ENCODE peak calls at places on chromosomes 7 and 10, in four cellular contexts. Y is GM12878, C is K562, B is HepG2. U is an unnamed sample.

GRCh38 chr7:127588697-127589482 is 679 bp downstream of the ARF5 start:
- DNase-seq in Y (no peak), B (peak), C (peak), U (peak)

GRCh38 chr10:98560585-98560984 is 113.8 kb upstream of the HPS1 start:
- DNase-seq in B (no peak), Y (no peak), C (no peak), U (no peak)

GRCh38 chr7:21911341-21911875 is 34.3 kb downstream of the CDCA7L start:
- DNase-seq in Y (no peak), C (no peak), B (no peak), U (no peak)

GRCh38 chr7:44216521-44217030 is 15.8 kb downstream of the YKT6 start:
- DNase-seq in B (no peak), C (no peak), Y (no peak), U (peak)

GRCh38 chr10:13294156-13294555 is 5.7 kb downstream of the PHYH start:
- DNase-seq in C (no peak), Y (no peak), B (no peak), U (peak)

GRCh38 chr7:1895664-1896515 is 225.8 kb downstream of the ELFN1 start:
- DNase-seq in C (no peak), Y (no peak), B (no peak), U (no peak)

GRCh38 chr7:123472751-123473150 is 61.6 kb downstream of the IQUB start:
- DNase-seq in C (no peak), Y (no peak), B (no peak), U (no peak)

GRCh38 chr10:116183733-116184447 is 89.1 kb downstream of the GFRA1 start:
- DNase-seq in Y (no peak), C (no peak), B (no peak), U (peak)

GRCh38 chr7:67913604-67914003 is 917.0 kb downstream of the TYW1 start:
- DNase-seq in B (no peak), Y (no peak), C (no peak), U (no peak)

GRCh38 chr7:78090616-78091015 is 292.0 kb downstream of the PHTF2 start:
- DNase-seq in Y (no peak), B (no peak), C (no peak), U (no peak)

GRCh38 chr7:44180631-44181030 is 8.6 kb downstream of the GCK start:
- DNase-seq in B (no peak), Y (no peak), C (no peak), U (no peak)

GRCh38 chr10:69835233-69835632 is 33.5 kb downstream of the COL13A1 start:
- DNase-seq in B (no peak), Y (no peak), C (no peak), U (no peak)

GRCh38 chr10:75159519-75159918 is 48.1 kb downstream of the SAMD8 start:
- DNase-seq in C (no peak), B (no peak), Y (no peak), U (no peak)

GRCh38 chr7:138407792-138408191 is 52.3 kb upstream of the TRIM24 start:
- DNase-seq in Y (no peak), B (no peak), C (no peak), U (no peak)

GRCh38 chr10:4407783-4408182 is 418.2 kb upstream of the AKR1E2 start:
- DNase-seq in Y (no peak), B (no peak), C (no peak), U (no peak)

GRCh38 chr10:27464993-27465392 is 39.1 kb upstream of the RAB18 start:
- DNase-seq in B (no peak), C (no peak), Y (peak), U (no peak)

GRCh38 chr7:141558544-141559183 is 7.5 kb downstream of the AGK start:
- DNase-seq in B (no peak), C (no peak), Y (peak), U (no peak)

GRCh38 chr10:10776363-10776762 is 241.3 kb upstream of the CELF2 start:
- DNase-seq in C (no peak), B (no peak), Y (no peak), U (no peak)

GRCh38 chr7:16347461-16348192 is 73.7 kb downstream of the CRPPA start:
- DNase-seq in C (peak), B (no peak), Y (no peak), U (no peak)

GRCh38 chr10:3467052-3467906 is 294.7 kb upstream of the PITRM1 start:
- DNase-seq in B (no peak), C (peak), Y (no peak), U (peak)

GRCh38 chr7:124618871-124619270 is 146.7 kb downstream of the GPR37 start:
- DNase-seq in C (no peak), Y (no peak), B (no peak), U (no peak)

GRCh38 chr7:123966936-123967335 is 41.9 kb downstream of the SPAM1 start:
- DNase-seq in C (peak), Y (no peak), B (no peak), U (no peak)

GRCh38 chr7:115782716-115783460 is 247.7 kb downstream of the TFEC start:
- DNase-seq in B (no peak), Y (no peak), C (no peak), U (no peak)

GRCh38 chr7:29596593-29597178 is 33.1 kb downstream of the PRR15 start:
- DNase-seq in B (no peak), Y (no peak), C (no peak), U (no peak)

GRCh38 chr7:50687575-50688261 is 95.0 kb downstream of the GRB10 start:
- DNase-seq in Y (no peak), B (no peak), C (no peak), U (no peak)
- TF ChIP-seq CBFB in Y (no peak), B (no peak), C (no peak), U (no peak)

GRCh38 chr10:101216207-101216607 is 13.1 kb downstream of the LBX1 start:
- DNase-seq in C (no peak), Y (no peak), B (no peak), U (no peak)

GRCh38 chr10:101216631-101217425 is 12.4 kb downstream of the LBX1 start:
- DNase-seq in B (no peak), Y (no peak), C (no peak), U (no peak)

GRCh38 chr10:101218423-101219136 is 10.7 kb downstream of the LBX1 start:
- DNase-seq in Y (no peak), C (no peak), B (no peak), U (no peak)

GRCh38 chr10:101219137-101219945 is 9.9 kb downstream of the LBX1 start:
- DNase-seq in C (no peak), B (no peak), Y (no peak), U (no peak)

GRCh38 chr10:101217450-101218281 is 11.6 kb downstream of the LBX1 start:
- DNase-seq in C (peak), Y (no peak), B (peak), U (peak)
- TF ChIP-seq CBFB in C (no peak), Y (no peak), B (no peak), U (no peak)

GRCh38 chr10:58579011-58579655 is 66.5 kb downstream of the BICC1 start:
- DNase-seq in C (no peak), Y (no peak), B (no peak), U (no peak)
- TF ChIP-seq CBFB in C (no peak), Y (no peak), B (no peak), U (no peak)

DNA sequence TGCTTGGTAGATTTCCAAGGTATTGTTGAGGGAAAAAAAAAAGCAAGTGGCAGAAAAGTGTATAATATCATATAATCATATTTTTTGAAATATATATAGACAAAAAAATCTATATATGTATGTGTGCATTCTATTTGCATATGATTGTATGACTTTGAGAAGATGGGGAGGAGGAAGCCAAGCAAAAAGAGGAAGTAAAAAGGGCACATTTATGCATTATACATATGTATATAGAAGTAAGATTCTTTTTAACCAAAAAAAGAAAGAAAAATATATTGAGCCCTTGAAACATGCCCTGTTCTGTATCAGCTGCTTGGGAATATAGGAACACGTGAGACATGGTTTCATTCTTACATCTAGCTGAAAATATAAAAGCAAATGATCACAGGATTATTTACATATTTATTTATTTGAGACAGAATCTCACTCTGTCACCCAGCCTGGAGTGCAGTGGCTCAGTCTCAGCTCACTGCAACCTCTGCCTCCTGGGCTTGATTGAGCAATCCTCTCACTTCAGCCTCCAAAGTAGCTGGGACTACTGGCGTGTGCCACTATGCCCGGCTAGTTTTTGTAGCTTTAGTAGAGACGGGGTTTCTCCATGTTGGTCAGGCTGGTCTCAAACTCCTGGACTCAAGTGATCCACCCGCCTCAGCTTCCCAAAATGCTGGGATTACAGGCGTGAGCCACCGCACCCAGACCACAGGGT is 18.0 kb upstream of the SLF2 start:
- DNase-seq in C (no peak), Y (no peak), B (no peak), U (no peak)
- TF ChIP-seq CBFB in C (no peak), Y (no peak), B (no peak), U (no peak)

DNA sequence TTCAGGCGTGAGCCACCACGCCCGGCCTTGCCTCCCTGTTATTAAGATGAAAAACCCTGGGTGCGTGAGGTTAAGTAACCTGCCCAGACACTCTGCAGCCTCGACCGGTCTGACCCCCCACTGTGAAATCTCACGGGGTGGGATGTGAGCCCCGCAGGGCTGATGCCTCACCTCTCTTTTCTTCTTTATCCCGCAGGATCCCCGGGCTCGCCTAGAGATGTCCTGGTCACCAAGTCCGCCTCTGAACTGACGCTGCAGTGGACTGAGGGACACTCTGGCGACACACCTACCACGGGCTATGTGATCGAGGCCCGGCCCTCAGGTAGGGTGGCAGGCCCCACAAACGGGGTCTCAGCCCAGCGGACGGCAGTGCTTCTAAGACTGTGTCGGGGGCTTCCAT is 461.1 kb upstream of the FOXK1 start:
- DNase-seq in C (no peak), Y (no peak), B (no peak), U (no peak)
- TF ChIP-seq CBFB in C (no peak), Y (no peak), B (no peak), U (no peak)

GRCh38 chr10:91587710-91588638 is 44.9 kb downstream of the PPP1R3C start:
- DNase-seq in C (peak), Y (no peak), B (no peak), U (no peak)
- TF ChIP-seq CBFB in C (no peak), Y (no peak), B (no peak), U (no peak)